ENCODE peak calls at places on chromosome 13, in four cellular contexts. One of them, this sample, is unnamed.

GRCh38 chr13:36912983-36913382 is 7.1 kb downstream of the SMAD9 start:
- DNase-seq in breast epithelium: no peak
- DNase-seq in SIG-M5: no peak
- DNase-seq in BE2C: no peak
- DNase-seq in this sample: no peak

GRCh38 chr13:49040872-49041271 is 65.2 kb downstream of the FNDC3A start:
- DNase-seq in breast epithelium: no peak
- DNase-seq in SIG-M5: no peak
- DNase-seq in BE2C: no peak
- DNase-seq in this sample: no peak

GRCh38 chr13:42048323-42048624 is 174 bp upstream of the DGKH start:
- DNase-seq in breast epithelium: no peak
- DNase-seq in SIG-M5: no peak
- DNase-seq in BE2C: no peak
- DNase-seq in this sample: no peak

GRCh38 chr13:50213526-50213925 is 198.3 kb downstream of the KCNRG start:
- DNase-seq in breast epithelium: no peak
- DNase-seq in SIG-M5: no peak
- DNase-seq in BE2C: no peak
- DNase-seq in this sample: no peak

GRCh38 chr13:41017153-41017552 is 2.0 kb downstream of the ELF1 start:
- DNase-seq in breast epithelium: no peak
- DNase-seq in SIG-M5: no peak
- DNase-seq in BE2C: no peak
- DNase-seq in this sample: no peak

GRCh38 chr13:30681489-30682242 is 53.7 kb upstream of the ALOX5AP start:
- DNase-seq in breast epithelium: no peak
- DNase-seq in SIG-M5: no peak
- DNase-seq in BE2C: no peak
- DNase-seq in this sample: no peak

GRCh38 chr13:90883592-90883991 is 463.9 kb upstream of the MIR17HG start:
- DNase-seq in breast epithelium: no peak
- DNase-seq in SIG-M5: no peak
- DNase-seq in BE2C: no peak
- DNase-seq in this sample: no peak

GRCh38 chr13:55483626-55484158 is 1657.0 kb upstream of the PRR20A start:
- DNase-seq in breast epithelium: no peak
- DNase-seq in SIG-M5: no peak
- DNase-seq in BE2C: no peak
- DNase-seq in this sample: no peak

GRCh38 chr13:49351871-49352270 is 92.0 kb downstream of the CAB39L start:
- DNase-seq in breast epithelium: no peak
- DNase-seq in SIG-M5: no peak
- DNase-seq in BE2C: no peak
- DNase-seq in this sample: no peak

GRCh38 chr13:103325675-103326074 is 259.5 kb upstream of the SLC10A2 start:
- DNase-seq in breast epithelium: no peak
- DNase-seq in SIG-M5: no peak
- DNase-seq in BE2C: no peak
- DNase-seq in this sample: no peak

GRCh38 chr13:106212436-106213010 is 322.9 kb downstream of the EFNB2 start:
- DNase-seq in breast epithelium: no peak
- DNase-seq in SIG-M5: no peak
- DNase-seq in BE2C: no peak
- DNase-seq in this sample: no peak

GRCh38 chr13:53206455-53206854 is 177.8 kb downstream of the OLFM4 start:
- DNase-seq in breast epithelium: no peak
- DNase-seq in SIG-M5: no peak
- DNase-seq in BE2C: no peak
- DNase-seq in this sample: no peak

GRCh38 chr13:28415994-28416411 is 78.9 kb downstream of the FLT1 start:
- DNase-seq in breast epithelium: no peak
- DNase-seq in SIG-M5: peak
- DNase-seq in BE2C: no peak
- DNase-seq in this sample: no peak

GRCh38 chr13:44713793-44714469 is 137.8 kb upstream of the TSC22D1 start:
- DNase-seq in breast epithelium: no peak
- DNase-seq in SIG-M5: no peak
- DNase-seq in BE2C: no peak
- DNase-seq in this sample: no peak